ENCODE peak calls at places on chromosomes 7 and 10, in seven cellular contexts. One of them, this sample, is unnamed.

GRCh38 chr7:97149843-97150242 is 32.3 kb downstream of the SDHAF3 start:
- DNase-seq in endothelial cell of umbilical vein: no peak
- DNase-seq in NCI-H446: no peak
- DNase-seq in foreskin fibroblast: peak; percentile 7
- DNase-seq in kidney tubule cell: no peak
- DNase-seq in ACHN: no peak
- DNase-seq in BE2C: no peak
- DNase-seq in this sample: no peak

GRCh38 chr7:133662830-133663229 is 410.0 kb downstream of the EXOC4 start:
- DNase-seq in endothelial cell of umbilical vein: no peak
- DNase-seq in NCI-H446: no peak
- DNase-seq in foreskin fibroblast: no peak
- DNase-seq in kidney tubule cell: no peak
- DNase-seq in ACHN: no peak
- DNase-seq in BE2C: no peak
- DNase-seq in this sample: no peak

GRCh38 chr10:20911626-20912025 is 14.5 kb upstream of the NEBL start:
- DNase-seq in endothelial cell of umbilical vein: no peak
- DNase-seq in NCI-H446: no peak
- DNase-seq in foreskin fibroblast: no peak
- DNase-seq in kidney tubule cell: no peak
- DNase-seq in ACHN: no peak
- DNase-seq in BE2C: no peak
- DNase-seq in this sample: no peak

GRCh38 chr7:50213622-50214017 is 90.9 kb upstream of the IKZF1 start:
- DNase-seq in endothelial cell of umbilical vein: no peak
- DNase-seq in NCI-H446: no peak
- DNase-seq in foreskin fibroblast: no peak
- DNase-seq in kidney tubule cell: no peak
- DNase-seq in ACHN: no peak
- DNase-seq in BE2C: no peak
- DNase-seq in this sample: no peak

GRCh38 chr7:55194522-55194921 is 170.6 kb upstream of the LANCL2 start:
- DNase-seq in endothelial cell of umbilical vein: peak; percentile 46
- DNase-seq in NCI-H446: no peak
- DNase-seq in foreskin fibroblast: no peak
- DNase-seq in kidney tubule cell: no peak
- DNase-seq in ACHN: no peak
- DNase-seq in BE2C: no peak
- DNase-seq in this sample: no peak

GRCh38 chr7:72286486-72286885 is 125.7 kb downstream of the CALN1 start:
- DNase-seq in endothelial cell of umbilical vein: no peak
- DNase-seq in NCI-H446: no peak
- DNase-seq in foreskin fibroblast: no peak
- DNase-seq in kidney tubule cell: no peak
- DNase-seq in ACHN: no peak
- DNase-seq in BE2C: no peak
- DNase-seq in this sample: no peak

GRCh38 chr10:58830748-58831147 is 318.1 kb downstream of the BICC1 start:
- DNase-seq in endothelial cell of umbilical vein: no peak
- DNase-seq in NCI-H446: no peak
- DNase-seq in foreskin fibroblast: no peak
- DNase-seq in kidney tubule cell: no peak
- DNase-seq in ACHN: no peak
- DNase-seq in BE2C: no peak
- DNase-seq in this sample: no peak

GRCh38 chr10:24255907-24256306 is 47.0 kb downstream of the KIAA1217 start:
- DNase-seq in endothelial cell of umbilical vein: no peak
- DNase-seq in NCI-H446: no peak
- DNase-seq in foreskin fibroblast: no peak
- DNase-seq in kidney tubule cell: peak; percentile 73
- DNase-seq in ACHN: no peak
- DNase-seq in BE2C: no peak
- DNase-seq in this sample: peak; percentile 57

GRCh38 chr10:133523631-133524203 is 3.4 kb upstream of the CYP2E1 start:
- DNase-seq in endothelial cell of umbilical vein: no peak
- DNase-seq in NCI-H446: no peak
- DNase-seq in foreskin fibroblast: no peak
- DNase-seq in kidney tubule cell: peak; percentile 96
- DNase-seq in ACHN: no peak
- DNase-seq in BE2C: no peak
- DNase-seq in this sample: no peak

GRCh38 chr10:111075577-111076185 is 1.1 kb upstream of the ADRA2A start:
- DNase-seq in endothelial cell of umbilical vein: no peak
- DNase-seq in NCI-H446: no peak
- DNase-seq in foreskin fibroblast: no peak
- DNase-seq in kidney tubule cell: no peak
- DNase-seq in ACHN: no peak
- DNase-seq in BE2C: no peak
- DNase-seq in this sample: no peak

GRCh38 chr7:13724631-13725566 is 264.6 kb downstream of the ETV1 start:
- DNase-seq in endothelial cell of umbilical vein: no peak
- DNase-seq in NCI-H446: peak; percentile 93
- DNase-seq in foreskin fibroblast: peak; percentile 27
- DNase-seq in kidney tubule cell: peak; percentile 52
- DNase-seq in ACHN: no peak
- DNase-seq in BE2C: no peak
- DNase-seq in this sample: no peak

GRCh38 chr7:104980440-104980839 is 33.6 kb upstream of the KMT2E start:
- DNase-seq in endothelial cell of umbilical vein: no peak
- DNase-seq in NCI-H446: no peak
- DNase-seq in foreskin fibroblast: no peak
- DNase-seq in kidney tubule cell: peak; percentile 22
- DNase-seq in ACHN: no peak
- DNase-seq in BE2C: no peak
- DNase-seq in this sample: no peak

GRCh38 chr7:136687693-136688322 is 180.6 kb upstream of the CHRM2 start:
- DNase-seq in endothelial cell of umbilical vein: peak; percentile 7
- DNase-seq in NCI-H446: peak; percentile 22
- DNase-seq in foreskin fibroblast: no peak
- DNase-seq in kidney tubule cell: peak; percentile 29
- DNase-seq in ACHN: peak; percentile 66
- DNase-seq in BE2C: peak; percentile 52
- DNase-seq in this sample: no peak

GRCh38 chr7:137572071-137572784 is 228.7 kb upstream of the PTN start:
- DNase-seq in endothelial cell of umbilical vein: no peak
- DNase-seq in NCI-H446: no peak
- DNase-seq in foreskin fibroblast: no peak
- DNase-seq in kidney tubule cell: no peak
- DNase-seq in ACHN: no peak
- DNase-seq in BE2C: no peak
- DNase-seq in this sample: no peak

GRCh38 chr7:106418526-106418925 is 133.7 kb upstream of the NAMPT start:
- DNase-seq in endothelial cell of umbilical vein: no peak
- DNase-seq in NCI-H446: no peak
- DNase-seq in foreskin fibroblast: no peak
- DNase-seq in kidney tubule cell: peak; percentile 69
- DNase-seq in ACHN: no peak
- DNase-seq in BE2C: no peak
- DNase-seq in this sample: no peak

GRCh38 chr7:43141091-43141490 is 28.6 kb downstream of the HECW1 start:
- DNase-seq in endothelial cell of umbilical vein: no peak
- DNase-seq in NCI-H446: no peak
- DNase-seq in foreskin fibroblast: no peak
- DNase-seq in kidney tubule cell: peak; percentile 32
- DNase-seq in ACHN: no peak
- DNase-seq in BE2C: no peak
- DNase-seq in this sample: no peak

GRCh38 chr7:142629588-142630260 is 119.5 kb upstream of the PRSS1 start:
- DNase-seq in endothelial cell of umbilical vein: no peak
- DNase-seq in NCI-H446: no peak
- DNase-seq in foreskin fibroblast: peak; percentile 48
- DNase-seq in kidney tubule cell: peak; percentile 50
- DNase-seq in ACHN: no peak
- DNase-seq in BE2C: no peak
- DNase-seq in this sample: no peak

GRCh38 chr10:60312818-60313588 is 76.7 kb downstream of the ANK3 start:
- DNase-seq in endothelial cell of umbilical vein: peak; percentile 75
- DNase-seq in NCI-H446: no peak
- DNase-seq in foreskin fibroblast: peak; percentile 43
- DNase-seq in kidney tubule cell: peak; percentile 34
- DNase-seq in ACHN: no peak
- DNase-seq in BE2C: no peak
- DNase-seq in this sample: no peak

GRCh38 chr10:24350111-24350921 is 141.4 kb downstream of the KIAA1217 start:
- DNase-seq in endothelial cell of umbilical vein: no peak
- DNase-seq in NCI-H446: no peak
- DNase-seq in foreskin fibroblast: peak; percentile 29
- DNase-seq in kidney tubule cell: peak; percentile 8
- DNase-seq in ACHN: no peak
- DNase-seq in BE2C: no peak
- DNase-seq in this sample: no peak

GRCh38 chr7:12821746-12822145 is 134.3 kb downstream of the ARL4A start:
- DNase-seq in endothelial cell of umbilical vein: no peak
- DNase-seq in NCI-H446: no peak
- DNase-seq in foreskin fibroblast: no peak
- DNase-seq in kidney tubule cell: no peak
- DNase-seq in ACHN: no peak
- DNase-seq in BE2C: no peak
- DNase-seq in this sample: no peak

GRCh38 chr7:108280136-108280535 is 150.0 kb upstream of the LAMB4 start:
- DNase-seq in endothelial cell of umbilical vein: peak; percentile 64
- DNase-seq in NCI-H446: peak; percentile 31
- DNase-seq in foreskin fibroblast: no peak
- DNase-seq in kidney tubule cell: no peak
- DNase-seq in ACHN: no peak
- DNase-seq in BE2C: no peak
- DNase-seq in this sample: no peak

This sample was measured in psoas muscle.